ENCODE peak calls at places on chromosomes 16 and 17, in six cellular contexts. One of them, this sample, is unnamed.

GRCh38 chr17:56074366-56074765 is 78.9 kb upstream of the ANKFN1 start:
- DNase-seq in lung microvascular endothelial cell: no peak
- DNase-seq in H9: no peak
- DNase-seq in stomach: no peak
- DNase-seq in C1 segment of cervical spinal cord: no peak
- DNase-seq in activated naive CD4-positive, alpha-beta T cell: no peak
- DNase-seq in this sample: no peak

GRCh38 chr16:69112285-69113129 is 7.1 kb downstream of the HAS3 start:
- DNase-seq in stomach: peak; percentile 71
- DNase-seq in C1 segment of cervical spinal cord: no peak
- DNase-seq in H9: peak; percentile 84
- DNase-seq in activated naive CD4-positive, alpha-beta T cell: no peak
- DNase-seq in lung microvascular endothelial cell: peak; percentile 63
- DNase-seq in this sample: peak; percentile 87

GRCh38 chr17:73189417-73190099 is 3.3 kb upstream of the COG1 start:
- DNase-seq in stomach: peak; percentile 39
- DNase-seq in activated naive CD4-positive, alpha-beta T cell: no peak
- DNase-seq in lung microvascular endothelial cell: peak; percentile 63
- DNase-seq in H9: peak; percentile 87
- DNase-seq in C1 segment of cervical spinal cord: peak; percentile 28
- DNase-seq in this sample: peak; percentile 68

GRCh38 chr17:27446569-27447301 is 9.5 kb upstream of the KSR1 start:
- DNase-seq in stomach: no peak
- DNase-seq in C1 segment of cervical spinal cord: no peak
- DNase-seq in lung microvascular endothelial cell: peak; percentile 88
- DNase-seq in H9: no peak
- DNase-seq in activated naive CD4-positive, alpha-beta T cell: no peak
- DNase-seq in this sample: no peak

GRCh38 chr17:67999291-67999911 is 3.1 kb upstream of the C17orf58 start:
- DNase-seq in stomach: no peak
- DNase-seq in activated naive CD4-positive, alpha-beta T cell: no peak
- DNase-seq in lung microvascular endothelial cell: no peak
- DNase-seq in C1 segment of cervical spinal cord: no peak
- DNase-seq in H9: no peak
- DNase-seq in this sample: no peak

GRCh38 chr16:57969451-57970123 is 1.3 kb downstream of the CNGB1 start:
- DNase-seq in stomach: no peak
- DNase-seq in lung microvascular endothelial cell: no peak
- DNase-seq in H9: no peak
- DNase-seq in C1 segment of cervical spinal cord: no peak
- DNase-seq in activated naive CD4-positive, alpha-beta T cell: no peak
- DNase-seq in this sample: no peak

GRCh38 chr16:678858-679807 is 1.1 kb upstream of the STUB1 start:
- DNase-seq in activated naive CD4-positive, alpha-beta T cell: no peak
- DNase-seq in C1 segment of cervical spinal cord: peak; percentile 71
- DNase-seq in lung microvascular endothelial cell: peak; percentile 49
- DNase-seq in stomach: peak; percentile 76
- DNase-seq in H9: peak; percentile 84
- DNase-seq in this sample: peak; percentile 82

GRCh38 chr17:43662432-43663141 is 865 bp upstream of the MEOX1 start:
- DNase-seq in H9: no peak
- DNase-seq in activated naive CD4-positive, alpha-beta T cell: no peak
- DNase-seq in lung microvascular endothelial cell: no peak
- DNase-seq in C1 segment of cervical spinal cord: no peak
- DNase-seq in stomach: no peak
- DNase-seq in this sample: peak; percentile 48

GRCh38 chr17:75634754-75635609 is 1.7 kb downstream of the SMIM5 start:
- DNase-seq in activated naive CD4-positive, alpha-beta T cell: no peak
- DNase-seq in H9: no peak
- DNase-seq in C1 segment of cervical spinal cord: no peak
- DNase-seq in lung microvascular endothelial cell: no peak
- DNase-seq in stomach: no peak
- DNase-seq in this sample: no peak

GRCh38 chr16:30609002-30609927 is 924 bp downstream of the ZNF689 start:
- DNase-seq in activated naive CD4-positive, alpha-beta T cell: peak; percentile 38
- DNase-seq in H9: peak; percentile 39
- DNase-seq in lung microvascular endothelial cell: peak; percentile 41
- DNase-seq in stomach: peak; percentile 54
- DNase-seq in C1 segment of cervical spinal cord: peak; percentile 52
- DNase-seq in this sample: peak; percentile 70

GRCh38 chr17:11852911-11853310 is 144.4 kb downstream of the ZNF18 start:
- DNase-seq in stomach: no peak
- DNase-seq in C1 segment of cervical spinal cord: no peak
- DNase-seq in lung microvascular endothelial cell: no peak
- DNase-seq in activated naive CD4-positive, alpha-beta T cell: no peak
- DNase-seq in H9: no peak
- DNase-seq in this sample: no peak

GRCh38 chr17:16909472-16909871 is 62.4 kb downstream of the TNFRSF13B start:
- DNase-seq in H9: peak; percentile 25
- DNase-seq in C1 segment of cervical spinal cord: no peak
- DNase-seq in lung microvascular endothelial cell: no peak
- DNase-seq in activated naive CD4-positive, alpha-beta T cell: no peak
- DNase-seq in stomach: peak; percentile 9
- DNase-seq in this sample: no peak

GRCh38 chr16:5461574-5461973 is 364.0 kb upstream of the EEF2KMT start:
- DNase-seq in stomach: no peak
- DNase-seq in activated naive CD4-positive, alpha-beta T cell: no peak
- DNase-seq in C1 segment of cervical spinal cord: no peak
- DNase-seq in lung microvascular endothelial cell: no peak
- DNase-seq in H9: no peak
- DNase-seq in this sample: no peak

GRCh38 chr17:2023692-2024571 is 1.2 kb downstream of the RTN4RL1 start:
- DNase-seq in stomach: no peak
- DNase-seq in lung microvascular endothelial cell: no peak
- DNase-seq in H9: peak; percentile 92
- DNase-seq in activated naive CD4-positive, alpha-beta T cell: no peak
- DNase-seq in C1 segment of cervical spinal cord: no peak
- DNase-seq in this sample: peak; percentile 96

GRCh38 chr16:52451971-52452421 is 94.9 kb downstream of the TOX3 start:
- DNase-seq in stomach: no peak
- DNase-seq in H9: no peak
- DNase-seq in lung microvascular endothelial cell: no peak
- DNase-seq in C1 segment of cervical spinal cord: no peak
- DNase-seq in activated naive CD4-positive, alpha-beta T cell: no peak
- DNase-seq in this sample: no peak

GRCh38 chr16:81551141-81551808 is 106.7 kb downstream of the CMIP start:
- DNase-seq in C1 segment of cervical spinal cord: no peak
- DNase-seq in activated naive CD4-positive, alpha-beta T cell: no peak
- DNase-seq in stomach: no peak
- DNase-seq in lung microvascular endothelial cell: peak; percentile 87
- DNase-seq in H9: no peak
- DNase-seq in this sample: no peak

This sample was measured in GM23338.